ENCODE peak calls at places on chromosomes 7 and 10, in six cellular contexts. S is fibroblast of lung, L is left lobe of liver, H is GM12891, J is T-helper 1 cell, F is cardiac muscle cell. O is an unnamed sample.

GRCh38 chr10:115937756-115938032 is 335.3 kb downstream of the GFRA1 start:
- DNase-seq in S (no peak), L (no peak), H (no peak), J (no peak), F (no peak), O (no peak)

GRCh38 chr7:4131043-4131442 is 551.1 kb upstream of the FOXK1 start:
- DNase-seq in S (no peak), L (no peak), H (no peak), J (no peak), F (no peak), O (no peak)

GRCh38 chr10:34813626-34814227 is 1.4 kb downstream of the PARD3 start:
- DNase-seq in S (peak; percentile 30), L (no peak), H (no peak), J (no peak), F (peak; percentile 80), O (no peak)

GRCh38 chr7:74058486-74058885 is 25.1 kb upstream of the LIMK1 start:
- DNase-seq in S (no peak), L (no peak), H (no peak), J (no peak), F (no peak), O (no peak)

GRCh38 chr7:142231716-142232115 is 26.1 kb downstream of the PRSS58 start:
- DNase-seq in S (no peak), L (no peak), H (no peak), J (no peak), F (no peak), O (peak; percentile 20)

GRCh38 chr10:77165445-77166316 is 471.9 kb downstream of the KCNMA1 start:
- DNase-seq in S (peak; percentile 76), L (peak; percentile 59), H (no peak), J (no peak), F (peak; percentile 72), O (peak; percentile 76)

GRCh38 chr10:14519785-14520184 is 189.1 kb upstream of the FRMD4A start:
- DNase-seq in S (no peak), L (no peak), H (no peak), J (no peak), F (no peak), O (no peak)

GRCh38 chr7:158828343-158829020 is 827 bp downstream of the ESYT2 start:
- DNase-seq in S (no peak), L (peak; percentile 72), H (no peak), J (peak; percentile 17), F (peak; percentile 38), O (peak; percentile 30)

GRCh38 chr7:114293289-114294012 is 121.2 kb upstream of the FOXP2 start:
- DNase-seq in S (no peak), L (no peak), H (no peak), J (no peak), F (peak; percentile 24), O (no peak)

GRCh38 chr10:61294131-61294530 is 159.1 kb downstream of the TMEM26 start:
- DNase-seq in S (no peak), L (no peak), H (no peak), J (no peak), F (no peak), O (no peak)

GRCh38 chr7:157983442-157984137 is 604.0 kb downstream of the PTPRN2 start:
- DNase-seq in S (no peak), L (no peak), H (no peak), J (no peak), F (no peak), O (peak; percentile 49)

GRCh38 chr7:23530901-23531793 is 634 bp downstream of the TRA2A start:
- DNase-seq in S (peak; percentile 73), L (peak; percentile 61), H (peak; percentile 25), J (peak; percentile 37), F (peak; percentile 70), O (peak; percentile 63)

GRCh38 chr7:77417801-77418200 is 1.7 kb upstream of the GSAP start:
- DNase-seq in S (no peak), L (no peak), H (no peak), J (no peak), F (no peak), O (no peak)

GRCh38 chr10:24041030-24041429 is 167.9 kb upstream of the KIAA1217 start:
- DNase-seq in S (no peak), L (no peak), H (no peak), J (no peak), F (no peak), O (no peak)

GRCh38 chr10:116723428-116724281 is 18.7 kb downstream of the HSPA12A start:
- DNase-seq in S (no peak), L (no peak), H (no peak), J (no peak), F (no peak), O (no peak)

GRCh38 chr7:126445991-126446390 is 806.8 kb downstream of the GRM8 start:
- DNase-seq in S (no peak), L (no peak), H (no peak), J (no peak), F (no peak), O (no peak)

GRCh38 chr10:119165171-119166110 is at the start of gene SFXN4:
- DNase-seq in S (peak; percentile 43), L (peak; percentile 88), H (peak; percentile 81), J (peak; percentile 61), F (peak; percentile 65), O (peak; percentile 81)

GRCh38 chr7:129831424-129832058 is 121.2 kb downstream of the UBE2H start:
- DNase-seq in S (peak; percentile 79), L (peak; percentile 33), H (no peak), J (no peak), F (peak; percentile 83), O (no peak)

GRCh38 chr10:117000580-117000979 is 4.4 kb downstream of the SHTN1 start:
- DNase-seq in S (peak; percentile 6), L (no peak), H (no peak), J (no peak), F (peak; percentile 7), O (no peak)

GRCh38 chr7:101124376-101125056 is 2.4 kb upstream of the SERPINE1 start:
- DNase-seq in S (peak; percentile 69), L (peak; percentile 59), H (no peak), J (no peak), F (peak; percentile 91), O (no peak)

GRCh38 chr10:90856964-90857634 is 740 bp downstream of the HTR7 start:
- DNase-seq in S (no peak), L (no peak), H (no peak), J (no peak), F (no peak), O (no peak)

GRCh38 chr10:110420401-110421193 is 77.1 kb upstream of the DUSP5 start:
- DNase-seq in S (peak; percentile 69), L (no peak), H (no peak), J (no peak), F (peak; percentile 76), O (no peak)

GRCh38 chr10:69911571-69912528 is 110.1 kb downstream of the COL13A1 start:
- DNase-seq in S (peak; percentile 22), L (no peak), H (no peak), J (no peak), F (peak; percentile 62), O (peak; percentile 23)

GRCh38 chr7:73974101-73974947 is 53.6 kb upstream of the ELN start:
- DNase-seq in S (no peak), L (peak; percentile 38), H (no peak), J (no peak), F (no peak), O (no peak)

GRCh38 chr7:44219371-44220045 is 18.7 kb downstream of the YKT6 start:
- DNase-seq in S (no peak), L (no peak), H (no peak), J (no peak), F (no peak), O (no peak)

GRCh38 chr7:21617513-21617912 is 74.7 kb downstream of the DNAH11 start:
- DNase-seq in S (no peak), L (no peak), H (no peak), J (no peak), F (no peak), O (no peak)

GRCh38 chr10:2883238-2883637 is 184.1 kb upstream of the PFKP start:
- DNase-seq in S (no peak), L (no peak), H (no peak), J (no peak), F (no peak), O (no peak)

GRCh38 chr7:8881916-8882315 is 448.5 kb downstream of the NXPH1 start:
- DNase-seq in S (no peak), L (no peak), H (no peak), J (no peak), F (no peak), O (peak; percentile 12)

GRCh38 chr10:129888784-129889616 is 75.1 kb downstream of the EBF3 start:
- DNase-seq in S (peak; percentile 8), L (peak; percentile 50), H (peak; percentile 72), J (no peak), F (peak; percentile 66), O (peak; percentile 77)

GRCh38 chr7:137579913-137580640 is 236.5 kb upstream of the PTN start:
- DNase-seq in S (peak; percentile 84), L (no peak), H (no peak), J (no peak), F (peak; percentile 78), O (no peak)

GRCh38 chr7:56290548-56290947 is 174.3 kb upstream of the NUPR2 start:
- DNase-seq in S (no peak), L (no peak), H (no peak), J (no peak), F (no peak), O (no peak)

GRCh38 chr10:124671486-124672075 is 72.6 kb downstream of the FAM53B start:
- DNase-seq in S (peak; percentile 61), L (no peak), H (no peak), J (no peak), F (peak; percentile 59), O (no peak)

O was measured in SK-N-DZ.